ENCODE peak calls at places on chromosomes 4 and X, in ten cellular contexts. X is activated naive CD4-positive, alpha-beta T cell treated with anti-CD3 and anti-CD28 coated beads for 36 hours; V is uterus; K is sciatic nerve; M is EL; S is smooth muscle cell of the brain vasculature; W is Caco-2; U is A549; G is T1000; P is stimulated activated CD4-positive, alpha-beta T cell treated with anti-CD3 and anti-CD28 coated beads, TNF-alpha, amount 100 ng/mL, for 48 hours. C is an unnamed sample.

GRCh38 chrX:267771-268261 is 13.4 kb upstream of the PLCXD1 start:
- DNase-seq in X (no peak), V (no peak), K (peak; percentile 48), M (no peak), S (no peak), W (no peak), U (no peak), G (no peak), P (no peak), C (no peak)

GRCh38 chr4:8438743-8439142 is 1.8 kb downstream of the ACOX3 start:
- DNase-seq in X (no peak), V (no peak), K (no peak), M (no peak), S (no peak), W (no peak), U (no peak), G (no peak), P (no peak), C (no peak)

GRCh38 chrX:31500920-31501319 is 429.1 kb upstream of the FTHL17 start:
- DNase-seq in X (no peak), V (no peak), K (no peak), M (no peak), S (no peak), W (no peak), U (no peak), G (no peak), P (no peak), C (no peak)

GRCh38 chr4:151538963-151539362 is 130.0 kb downstream of the FHIP1A start:
- DNase-seq in X (no peak), V (no peak), K (no peak), M (no peak), S (no peak), W (no peak), U (no peak), G (no peak), P (no peak), C (no peak)

GRCh38 chr4:25258980-25259578 is 25.2 kb downstream of the PI4K2B start:
- DNase-seq in X (no peak), V (no peak), K (no peak), M (peak; percentile 61), S (no peak), W (no peak), U (no peak), G (peak; percentile 18), P (no peak), C (no peak)

GRCh38 chr4:80294206-80294605 is 27.7 kb downstream of the FGF5 start:
- DNase-seq in X (no peak), V (no peak), K (no peak), M (no peak), S (no peak), W (no peak), U (no peak), G (no peak), P (no peak), C (no peak)

GRCh38 chr4:143384381-143384994 is 47.8 kb downstream of the GAB1 start:
- DNase-seq in X (no peak), V (no peak), K (no peak), M (peak; percentile 44), S (no peak), W (no peak), U (no peak), G (no peak), P (no peak), C (no peak)

GRCh38 chr4:128381748-128382559 is 94.3 kb upstream of the PGRMC2 start:
- DNase-seq in X (no peak), V (no peak), K (no peak), M (no peak), S (no peak), W (no peak), U (no peak), G (no peak), P (no peak), C (no peak)

GRCh38 chr4:102809190-102809589 is 18.2 kb downstream of the UBE2D3 start:
- DNase-seq in X (no peak), V (no peak), K (no peak), M (no peak), S (no peak), W (no peak), U (no peak), G (no peak), P (no peak), C (no peak)

GRCh38 chr4:7381221-7381889 is 53.4 kb downstream of the PSAPL1 start:
- DNase-seq in X (no peak), V (no peak), K (peak; percentile 59), M (peak; percentile 32), S (no peak), W (no peak), U (no peak), G (no peak), P (no peak), C (no peak)

GRCh38 chrX:66007851-66008250 is 32.0 kb downstream of the VSIG4 start:
- DNase-seq in X (no peak), V (no peak), K (no peak), M (no peak), S (no peak), W (no peak), U (no peak), G (no peak), P (no peak), C (no peak)

GRCh38 chr4:173288296-173288695 is 45.9 kb downstream of the HMGB2 start:
- DNase-seq in X (peak; percentile 89), V (peak; percentile 29), K (peak; percentile 70), M (peak; percentile 61), S (no peak), W (peak; percentile 74), U (peak; percentile 5), G (no peak), P (peak; percentile 47), C (peak; percentile 40)

GRCh38 chrX:9379697-9380551 is 84.9 kb upstream of the TBL1X start:
- DNase-seq in X (no peak), V (no peak), K (no peak), M (peak; percentile 52), S (no peak), W (peak; percentile 1), U (peak; percentile 72), G (no peak), P (no peak), C (no peak)

C was measured in GM12864.